ENCODE peak calls at places on chromosome 18, in four cellular contexts. R, B, U and N are unnamed samples.

GRCh38 chr18:77765468-77765867 is 515.8 kb downstream of the GALR1 start:
- DNase-seq in R (no peak), B (peak), U (no peak), N (peak)

GRCh38 chr18:10304853-10305252 is 149.6 kb upstream of the APCDD1 start:
- DNase-seq in R (no peak), B (no peak), U (no peak), N (no peak)

GRCh38 chr18:58570360-58571064 is 58.4 kb downstream of the ALPK2 start:
- DNase-seq in R (no peak), B (no peak), U (no peak), N (no peak)

GRCh38 chr18:42306208-42306980 is 351.4 kb downstream of the PIK3C3 start:
- DNase-seq in R (no peak), B (no peak), U (no peak), N (no peak)

GRCh38 chr18:9103488-9103887 is 989 bp downstream of the NDUFV2 start:
- DNase-seq in R (no peak), B (no peak), U (no peak), N (peak)

GRCh38 chr18:8685141-8685913 is 20.0 kb upstream of the MTCL1 start:
- DNase-seq in R (no peak), B (no peak), U (no peak), N (no peak)

GRCh38 chr18:48735070-48735676 is 196.3 kb downstream of the CTIF start:
- DNase-seq in R (no peak), B (no peak), U (no peak), N (no peak)

GRCh38 chr18:43587538-43588153 is 310.4 kb upstream of the SYT4 start:
- DNase-seq in R (no peak), B (peak), U (no peak), N (peak)

GRCh38 chr18:3804336-3804735 is 354.4 kb downstream of the TGIF1 start:
- DNase-seq in R (no peak), B (no peak), U (no peak), N (no peak)

GRCh38 chr18:69889009-69889408 is 58.7 kb downstream of the CD226 start:
- DNase-seq in R (no peak), B (no peak), U (no peak), N (no peak)

GRCh38 chr18:47150824-47151366 is 595 bp upstream of the HDHD2 start:
- DNase-seq in R (no peak), B (peak), U (no peak), N (no peak)

GRCh38 chr18:75125359-75126331 is 83.3 kb downstream of the PTGR3 start:
- DNase-seq in R (no peak), B (peak), U (no peak), N (no peak)

GRCh38 chr18:47756364-47757016 is 174.0 kb downstream of the SMAD2 start:
- DNase-seq in R (no peak), B (peak), U (peak), N (peak)

GRCh38 chr18:49548266-49548665 is 13.6 kb upstream of the LIPG start:
- DNase-seq in R (no peak), B (no peak), U (peak), N (no peak)

GRCh38 chr18:79609021-79609461 is 70.6 kb upstream of the CTDP1 start:
- DNase-seq in R (no peak), B (no peak), U (no peak), N (no peak)

GRCh38 chr18:80191264-80191663 is 56.0 kb downstream of the PARD6G start:
- DNase-seq in R (no peak), B (no peak), U (no peak), N (no peak)

GRCh38 chr18:49016648-49017539 is 66.1 kb upstream of the SMAD7 start:
- DNase-seq in R (no peak), B (peak), U (peak), N (peak)

GRCh38 chr18:79117791-79118190 is 48.6 kb downstream of the ATP9B start:
- DNase-seq in R (no peak), B (no peak), U (no peak), N (no peak)

GRCh38 chr18:79982736-79983135 is 5.6 kb downstream of the TXNL4A start:
- DNase-seq in R (no peak), B (no peak), U (no peak), N (peak)

GRCh38 chr18:74604366-74604765 is 6.7 kb downstream of the ZNF407 start:
- DNase-seq in R (no peak), B (no peak), U (no peak), N (no peak)

GRCh38 chr18:79136742-79137141 is 67.5 kb downstream of the ATP9B start:
- DNase-seq in R (no peak), B (no peak), U (no peak), N (no peak)

GRCh38 chr18:43830905-43831304 is 553.6 kb upstream of the SYT4 start:
- DNase-seq in R (no peak), B (no peak), U (no peak), N (no peak)

GRCh38 chr18:23115683-23116096 is 19.6 kb upstream of the CABLES1 start:
- DNase-seq in R (no peak), B (no peak), U (peak), N (no peak)

GRCh38 chr18:2337552-2338141 is 233.7 kb downstream of the METTL4 start:
- DNase-seq in R (no peak), B (peak), U (peak), N (peak)

GRCh38 chr18:79576686-79577351 is 102.8 kb upstream of the CTDP1 start:
- DNase-seq in R (no peak), B (no peak), U (no peak), N (no peak)

GRCh38 chr18:48866028-48866733 is 84.6 kb downstream of the SMAD7 start:
- DNase-seq in R (no peak), B (peak), U (no peak), N (no peak)

GRCh38 chr18:3514312-3515216 is 64.6 kb downstream of the TGIF1 start:
- DNase-seq in R (no peak), B (no peak), U (no peak), N (no peak)

GRCh38 chr18:23113576-23113975 is 21.7 kb upstream of the CABLES1 start:
- DNase-seq in R (no peak), B (no peak), U (no peak), N (no peak)

GRCh38 chr18:13139885-13140450 is 78.6 kb upstream of the LDLRAD4 start:
- DNase-seq in R (no peak), B (no peak), U (no peak), N (peak)

GRCh38 chr18:49839012-49839411 is 25.7 kb upstream of the ACAA2 start:
- DNase-seq in R (no peak), B (no peak), U (peak), N (no peak)

GRCh38 chr18:23281626-23282436 is 146.5 kb downstream of the CABLES1 start:
- DNase-seq in R (no peak), B (peak), U (peak), N (peak)

GRCh38 chr18:38545071-38545470 is 979.5 kb upstream of the CELF4 start:
- DNase-seq in R (no peak), B (no peak), U (no peak), N (peak)

GRCh38 chr18:44997139-44997538 is 316.5 kb downstream of the SETBP1 start:
- DNase-seq in R (no peak), B (no peak), U (no peak), N (no peak)

GRCh38 chr18:51054764-51055163 is 24.8 kb downstream of the SMAD4 start:
- DNase-seq in R (no peak), B (no peak), U (no peak), N (no peak)

GRCh38 chr18:62282188-62282629 is 42.9 kb upstream of the TNFRSF11A start:
- DNase-seq in R (no peak), B (no peak), U (no peak), N (no peak)

GRCh38 chr18:77033575-77033974 is 99.0 kb downstream of the MBP start:
- DNase-seq in R (no peak), B (no peak), U (no peak), N (no peak)

GRCh38 chr18:48781041-48781989 is 169.4 kb downstream of the SMAD7 start:
- DNase-seq in R (no peak), B (peak), U (no peak), N (no peak)

GRCh38 chr18:48940854-48941531 is 9.8 kb downstream of the SMAD7 start:
- DNase-seq in R (peak), B (peak), U (no peak), N (no peak)

GRCh38 chr18:62085766-62086165 is 101.1 kb downstream of the PIGN start:
- DNase-seq in R (no peak), B (no peak), U (no peak), N (no peak)

GRCh38 chr18:55141318-55141717 is 182.1 kb upstream of the CCDC68 start:
- DNase-seq in R (no peak), B (no peak), U (no peak), N (no peak)
- TF ChIP-seq JUND in R (no peak), B (no peak), U (no peak), N (no peak)

GRCh38 chr18:54926593-54927297 is 32.5 kb downstream of the CCDC68 start:
- DNase-seq in R (no peak), B (no peak), U (no peak), N (no peak)
- TF ChIP-seq JUND in R (no peak), B (peak), U (no peak), N (no peak)

DNA sequence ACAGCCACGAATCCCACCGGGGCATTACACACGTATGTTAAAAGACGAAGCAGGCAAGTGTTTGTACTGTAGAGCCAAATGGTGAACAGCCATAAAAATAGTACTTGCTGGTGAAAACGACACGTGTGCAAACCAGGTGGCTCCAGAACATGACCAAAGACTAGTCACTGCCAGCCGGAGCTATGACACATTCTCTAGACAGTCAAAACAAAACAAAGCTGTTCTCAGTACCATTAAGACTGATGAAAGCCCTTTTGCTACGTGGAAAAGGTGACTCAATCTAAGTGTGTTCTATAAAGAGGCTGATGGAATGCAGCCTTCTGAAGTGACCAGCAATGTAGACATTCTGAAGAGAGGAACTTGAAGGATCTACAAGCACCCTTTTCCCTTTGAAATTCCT is 367.7 kb upstream of the NETO1 start:
- DNase-seq in R (peak), B (no peak), U (no peak), N (no peak)
- TF ChIP-seq JUND in R (no peak), B (no peak), U (no peak), N (no peak)

DNA sequence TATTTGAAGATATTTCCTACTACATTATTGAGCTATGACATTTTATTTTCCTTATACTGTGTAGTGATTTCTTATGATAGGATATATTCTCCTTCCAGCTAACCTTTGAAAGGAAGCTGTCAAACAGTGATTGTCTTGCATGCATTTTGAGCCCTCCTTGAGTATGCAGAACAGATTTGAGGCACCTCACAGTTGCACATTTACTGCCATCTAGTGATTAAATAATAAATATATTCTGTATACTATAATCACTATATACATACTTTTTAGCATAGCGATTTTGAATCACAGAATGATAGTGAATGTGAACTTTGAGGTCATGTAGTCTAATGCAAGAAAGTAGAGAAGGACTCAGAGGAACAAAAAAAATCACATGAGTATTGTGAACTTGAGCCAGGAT is 268.4 kb upstream of the CDH19 start:
- DNase-seq in R (no peak), B (peak), U (no peak), N (peak)
- TF ChIP-seq JUND in R (no peak), B (no peak), U (no peak), N (no peak)